ENCODE peak calls at places on chromosomes 2 and 18, in four cellular contexts. One of them, this sample, is unnamed.

GRCh38 chr2:16614314-16614860 is 51.2 kb downstream of the CYRIA start:
- DNase-seq in K562: no peak
- DNase-seq in WTC11: no peak
- DNase-seq in HepG2: no peak
- DNase-seq in this sample: no peak

GRCh38 chr18:63290456-63291200 is 28.9 kb downstream of the BCL2 start:
- DNase-seq in K562: no peak
- DNase-seq in HepG2: no peak
- DNase-seq in WTC11: no peak
- DNase-seq in this sample: no peak

GRCh38 chr2:241417626-241418025 is 61.5 kb downstream of the FARP2 start:
- DNase-seq in WTC11: no peak
- DNase-seq in HepG2: peak
- DNase-seq in K562: no peak
- DNase-seq in this sample: no peak

GRCh38 chr2:189552334-189552990 is 28.1 kb downstream of the SLC40A1 start:
- DNase-seq in WTC11: no peak
- DNase-seq in HepG2: peak
- DNase-seq in K562: no peak
- DNase-seq in this sample: no peak

GRCh38 chr2:190465060-190465459 is 56.9 kb downstream of the MFSD6 start:
- DNase-seq in K562: no peak
- DNase-seq in WTC11: no peak
- DNase-seq in HepG2: no peak
- DNase-seq in this sample: no peak

GRCh38 chr2:233209117-233209977 is 42.1 kb upstream of the ATG16L1 start:
- DNase-seq in HepG2: peak
- DNase-seq in K562: no peak
- DNase-seq in WTC11: no peak
- DNase-seq in this sample: no peak

GRCh38 chr2:27217173-27218121 is at the start of gene CAD:
- DNase-seq in WTC11: peak
- DNase-seq in HepG2: peak
- DNase-seq in K562: peak
- DNase-seq in this sample: no peak

GRCh38 chr2:210199186-210199765 is 26.0 kb downstream of the ACADL start:
- DNase-seq in HepG2: peak
- DNase-seq in K562: peak
- DNase-seq in WTC11: no peak
- DNase-seq in this sample: no peak

GRCh38 chr2:96538487-96539214 is 2.1 kb downstream of the ARID5A start:
- DNase-seq in K562: no peak
- DNase-seq in WTC11: peak
- DNase-seq in HepG2: peak
- DNase-seq in this sample: peak

GRCh38 chr2:24222946-24223345 is 48.1 kb downstream of the FAM228A start:
- DNase-seq in HepG2: no peak
- DNase-seq in K562: no peak
- DNase-seq in WTC11: no peak
- DNase-seq in this sample: no peak

GRCh38 chr18:44859263-44859662 is 178.6 kb downstream of the SETBP1 start:
- DNase-seq in HepG2: no peak
- DNase-seq in WTC11: no peak
- DNase-seq in K562: no peak
- DNase-seq in this sample: no peak

GRCh38 chr18:22564036-22564435 is 146.3 kb upstream of the CTAGE1 start:
- DNase-seq in HepG2: no peak
- DNase-seq in WTC11: no peak
- DNase-seq in K562: no peak
- DNase-seq in this sample: no peak

GRCh38 chr2:138780451-138780880 is 276 bp upstream of the NXPH2 start:
- DNase-seq in WTC11: peak
- DNase-seq in HepG2: no peak
- DNase-seq in K562: no peak
- DNase-seq in this sample: no peak

GRCh38 chr2:27095745-27096651 is 9.4 kb downstream of the KHK start:
- DNase-seq in K562: peak
- DNase-seq in WTC11: peak
- DNase-seq in HepG2: peak
- DNase-seq in this sample: no peak

GRCh38 chr2:181368036-181368435 is 89.2 kb upstream of the ITGA4 start:
- DNase-seq in WTC11: no peak
- DNase-seq in K562: no peak
- DNase-seq in HepG2: no peak
- DNase-seq in this sample: no peak

GRCh38 chr2:172282944-172283343 is 144.4 kb upstream of the ITGA6 start:
- DNase-seq in K562: no peak
- DNase-seq in HepG2: no peak
- DNase-seq in WTC11: no peak
- DNase-seq in this sample: no peak

GRCh38 chr2:128486640-128487375 is 168.1 kb upstream of the HS6ST1 start:
- DNase-seq in K562: peak
- DNase-seq in WTC11: no peak
- DNase-seq in HepG2: no peak
- DNase-seq in this sample: no peak

GRCh38 chr2:17962874-17963273 is 84.4 kb downstream of the KCNS3 start:
- DNase-seq in K562: no peak
- DNase-seq in HepG2: no peak
- DNase-seq in WTC11: no peak
- DNase-seq in this sample: no peak

GRCh38 chr18:78625446-78625845 is 354.2 kb upstream of the SALL3 start:
- DNase-seq in K562: no peak
- DNase-seq in HepG2: no peak
- DNase-seq in WTC11: no peak
- DNase-seq in this sample: no peak

GRCh38 chr2:188485496-188485895 is 193.8 kb downstream of the GULP1 start:
- DNase-seq in HepG2: no peak
- DNase-seq in WTC11: no peak
- DNase-seq in K562: no peak
- DNase-seq in this sample: no peak

GRCh38 chr2:120985997-120986651 is 250.5 kb downstream of the GLI2 start:
- DNase-seq in WTC11: no peak
- DNase-seq in HepG2: no peak
- DNase-seq in K562: no peak
- DNase-seq in this sample: no peak

GRCh38 chr2:68693947-68694346 is 40.7 kb upstream of the ARHGAP25 start:
- DNase-seq in HepG2: no peak
- DNase-seq in K562: no peak
- DNase-seq in WTC11: no peak
- DNase-seq in this sample: no peak

GRCh38 chr18:59660976-59661743 is 36.1 kb downstream of the CCBE1 start:
- DNase-seq in HepG2: no peak
- DNase-seq in K562: no peak
- DNase-seq in WTC11: no peak
- DNase-seq in this sample: no peak

GRCh38 chr18:44840053-44840826 is 159.6 kb downstream of the SETBP1 start:
- DNase-seq in HepG2: no peak
- DNase-seq in K562: no peak
- DNase-seq in WTC11: no peak
- DNase-seq in this sample: no peak

GRCh38 chr2:103784271-103784670 is 1022.4 kb downstream of the TMEM182 start:
- DNase-seq in WTC11: peak
- DNase-seq in HepG2: no peak
- DNase-seq in K562: no peak
- DNase-seq in this sample: no peak

GRCh38 chr2:66084948-66085590 is 349.9 kb upstream of the MEIS1 start:
- DNase-seq in HepG2: no peak
- DNase-seq in K562: no peak
- DNase-seq in WTC11: no peak
- DNase-seq in this sample: no peak

GRCh38 chr18:39854291-39854690 is 2100.7 kb upstream of the PIK3C3 start:
- DNase-seq in K562: no peak
- DNase-seq in WTC11: no peak
- DNase-seq in HepG2: no peak
- DNase-seq in this sample: no peak

GRCh38 chr2:47903781-47904447 is 2.4 kb downstream of the FBXO11 start:
- DNase-seq in HepG2: no peak
- DNase-seq in K562: no peak
- DNase-seq in WTC11: no peak
- DNase-seq in this sample: no peak

GRCh38 chr2:73110622-73111299 is 2.0 kb downstream of the RAB11FIP5 start:
- DNase-seq in K562: peak
- DNase-seq in HepG2: no peak
- DNase-seq in WTC11: no peak
- DNase-seq in this sample: no peak

GRCh38 chr2:9179572-9180201 is 26.9 kb upstream of the ASAP2 start:
- DNase-seq in WTC11: no peak
- DNase-seq in K562: no peak
- DNase-seq in HepG2: peak
- DNase-seq in this sample: no peak

GRCh38 chr2:30584116-30584515 is 137.1 kb downstream of the LCLAT1 start:
- DNase-seq in WTC11: no peak
- DNase-seq in K562: no peak
- DNase-seq in HepG2: no peak
- DNase-seq in this sample: peak

GRCh38 chr2:191976436-191976835 is 129.5 kb upstream of the CAVIN2 start:
- DNase-seq in HepG2: no peak
- DNase-seq in K562: no peak
- DNase-seq in WTC11: no peak
- DNase-seq in this sample: no peak

GRCh38 chr2:102433973-102434654 is 11.2 kb downstream of the IL18RAP start:
- DNase-seq in HepG2: no peak
- DNase-seq in WTC11: no peak
- DNase-seq in K562: no peak
- DNase-seq in this sample: no peak

GRCh38 chr2:68103656-68104055 is 40.9 kb upstream of the C1D start:
- DNase-seq in HepG2: no peak
- DNase-seq in K562: no peak
- DNase-seq in WTC11: no peak
- DNase-seq in this sample: no peak

GRCh38 chr18:74841248-74841647 is 243.6 kb downstream of the ZNF407 start:
- DNase-seq in WTC11: no peak
- DNase-seq in HepG2: no peak
- DNase-seq in K562: no peak
- DNase-seq in this sample: no peak

DNA sequence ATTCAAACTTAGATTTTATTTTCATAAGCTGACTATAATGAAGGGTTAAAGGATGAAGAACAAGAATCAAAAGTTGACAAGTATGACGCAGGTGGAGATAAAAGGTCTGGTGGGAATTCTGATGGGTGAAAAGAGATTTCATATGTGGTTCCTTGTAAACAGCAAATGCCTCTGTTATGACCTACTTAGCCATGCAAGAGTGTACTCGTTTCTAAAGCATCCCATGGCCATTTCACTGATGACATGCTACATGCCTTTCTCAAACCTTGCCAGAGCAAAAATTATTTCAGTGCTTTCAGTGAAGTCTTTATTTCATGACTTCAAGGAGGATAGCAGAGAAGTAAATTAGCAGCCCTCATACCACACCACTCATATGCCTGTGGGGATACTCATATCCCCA is 71.8 kb downstream of the FEZ2 start:
- DNase-seq in K562: no peak
- DNase-seq in HepG2: no peak
- DNase-seq in WTC11: no peak
- DNase-seq in this sample: no peak
- TF ChIP-seq CBFB in K562: no peak
- TF ChIP-seq CBFB in HepG2: no peak
- TF ChIP-seq CBFB in WTC11: no peak
- TF ChIP-seq CBFB in this sample: no peak

GRCh38 chr2:38462121-38462634 is 85.1 kb upstream of the ATL2 start:
- DNase-seq in HepG2: no peak
- DNase-seq in K562: peak
- DNase-seq in WTC11: no peak
- DNase-seq in this sample: no peak
- TF ChIP-seq CBFB in HepG2: no peak
- TF ChIP-seq CBFB in K562: peak
- TF ChIP-seq CBFB in WTC11: no peak
- TF ChIP-seq CBFB in this sample: no peak

GRCh38 chr2:206160124-206160806 is 570 bp downstream of the EEF1B2 start:
- DNase-seq in K562: peak
- DNase-seq in HepG2: peak
- DNase-seq in WTC11: no peak
- DNase-seq in this sample: no peak
- TF ChIP-seq CBFB in K562: no peak
- TF ChIP-seq CBFB in HepG2: no peak
- TF ChIP-seq CBFB in WTC11: no peak
- TF ChIP-seq CBFB in this sample: no peak

DNA sequence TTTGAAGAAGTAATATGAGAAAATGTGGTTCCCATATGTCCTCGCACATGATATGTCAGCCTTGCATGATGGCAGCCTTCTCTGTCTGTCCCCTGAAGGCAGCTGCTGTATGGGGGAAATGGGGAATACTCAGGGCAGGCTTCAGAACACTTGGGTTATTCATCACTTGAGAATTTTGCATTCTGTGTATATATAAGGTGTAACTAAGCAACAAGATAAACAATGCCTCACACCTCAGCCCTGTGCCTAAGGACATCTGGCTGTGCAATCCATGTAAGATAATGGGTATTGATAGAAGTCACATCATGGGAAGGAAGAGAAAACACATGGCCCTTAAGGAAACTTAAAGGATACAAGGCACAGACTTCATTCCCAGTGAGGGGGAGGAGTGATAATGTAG is 52.4 kb downstream of the RAB27B start:
- DNase-seq in WTC11: no peak
- DNase-seq in HepG2: no peak
- DNase-seq in K562: no peak
- DNase-seq in this sample: no peak
- TF ChIP-seq CBFB in WTC11: no peak
- TF ChIP-seq CBFB in HepG2: no peak
- TF ChIP-seq CBFB in K562: no peak
- TF ChIP-seq CBFB in this sample: no peak

DNA sequence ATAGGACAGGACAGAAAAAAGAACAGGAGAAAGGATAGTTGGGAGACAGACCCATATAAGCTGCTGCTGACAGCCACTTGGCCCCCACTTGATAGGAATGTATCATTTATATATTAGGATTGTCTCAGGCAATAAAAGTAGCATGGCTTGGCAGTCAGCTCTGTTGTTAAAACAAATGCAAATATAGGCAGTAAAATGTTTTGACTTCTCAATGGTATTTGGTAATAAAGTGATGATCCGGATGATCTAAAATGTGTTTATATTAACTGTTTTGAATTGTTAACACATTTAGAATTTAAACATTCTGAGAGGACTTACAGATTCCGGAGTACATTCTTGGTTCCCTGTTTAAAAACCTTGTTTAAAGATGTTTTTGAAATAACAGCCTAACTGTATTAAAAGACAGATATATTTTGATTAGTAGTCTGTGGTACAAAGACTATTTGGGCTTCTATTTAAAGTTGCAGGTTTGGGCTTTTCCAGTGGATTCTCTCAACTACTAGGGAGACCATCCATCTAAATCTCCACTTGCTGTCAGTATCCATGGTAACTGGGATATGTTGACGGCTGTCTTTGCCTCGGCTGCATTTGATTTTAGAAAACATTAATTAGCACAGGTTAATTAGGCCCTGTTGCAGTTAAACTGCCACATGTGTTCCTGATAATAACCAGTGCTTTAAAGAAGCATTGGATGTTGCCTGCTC is 147.5 kb downstream of the ESCO1 start:
- DNase-seq in K562: no peak
- DNase-seq in HepG2: no peak
- DNase-seq in WTC11: no peak
- DNase-seq in this sample: no peak
- TF ChIP-seq CBFB in K562: no peak
- TF ChIP-seq CBFB in HepG2: no peak
- TF ChIP-seq CBFB in WTC11: no peak
- TF ChIP-seq CBFB in this sample: no peak